ENCODE peak calls at places on chromosomes 4 and X, in five cellular contexts. One of them, this sample, is unnamed.

GRCh38 chr4:7808181-7808580 is 131.5 kb downstream of the AFAP1 start:
- DNase-seq in mesenchymal stem cell: no peak
- DNase-seq in IMR-90: no peak
- DNase-seq in H1: no peak
- DNase-seq in mesendoderm: no peak
- DNase-seq in this sample: no peak

GRCh38 chr4:96593422-96593821 is 753.5 kb downstream of the PDHA2 start:
- DNase-seq in mesenchymal stem cell: no peak
- DNase-seq in IMR-90: no peak
- DNase-seq in H1: no peak
- DNase-seq in mesendoderm: no peak
- DNase-seq in this sample: no peak

GRCh38 chr4:133865606-133866327 is 335.8 kb downstream of the PABPC4L start:
- DNase-seq in mesenchymal stem cell: peak; percentile 96
- DNase-seq in IMR-90: peak; percentile 99
- DNase-seq in H1: no peak
- DNase-seq in mesendoderm: peak; percentile 92
- DNase-seq in this sample: peak; percentile 33

GRCh38 chr4:55321707-55322264 is 24.3 kb upstream of the SRD5A3 start:
- DNase-seq in mesenchymal stem cell: peak; percentile 81
- DNase-seq in IMR-90: peak; percentile 76
- DNase-seq in H1: no peak
- DNase-seq in mesendoderm: peak; percentile 92
- DNase-seq in this sample: peak; percentile 88

GRCh38 chrX:9867214-9867613 is 81.0 kb downstream of the SHROOM2 start:
- DNase-seq in mesenchymal stem cell: no peak
- DNase-seq in IMR-90: no peak
- DNase-seq in H1: no peak
- DNase-seq in mesendoderm: no peak
- DNase-seq in this sample: no peak

GRCh38 chr4:41256740-41257256 is at the start of gene UCHL1:
- DNase-seq in mesenchymal stem cell: peak; percentile 93
- DNase-seq in IMR-90: peak; percentile 94
- DNase-seq in H1: peak; percentile 93
- DNase-seq in mesendoderm: peak; percentile 98
- DNase-seq in this sample: no peak

GRCh38 chr4:81084624-81085023 is 54.1 kb downstream of the BMP3 start:
- DNase-seq in mesenchymal stem cell: peak; percentile 21
- DNase-seq in IMR-90: peak; percentile 42
- DNase-seq in H1: no peak
- DNase-seq in mesendoderm: no peak
- DNase-seq in this sample: no peak

GRCh38 chrX:9240956-9241355 is 207.0 kb upstream of the FAM9B start:
- DNase-seq in mesenchymal stem cell: no peak
- DNase-seq in IMR-90: no peak
- DNase-seq in H1: no peak
- DNase-seq in mesendoderm: peak; percentile 49
- DNase-seq in this sample: peak; percentile 80

GRCh38 chr4:136121431-136121830 is 1410.9 kb downstream of the PCDH18 start:
- DNase-seq in mesenchymal stem cell: no peak
- DNase-seq in IMR-90: no peak
- DNase-seq in H1: no peak
- DNase-seq in mesendoderm: no peak
- DNase-seq in this sample: no peak

GRCh38 chr4:144591401-144591800 is 54.6 kb upstream of the HHIP start:
- DNase-seq in mesenchymal stem cell: peak; percentile 20
- DNase-seq in IMR-90: peak; percentile 89
- DNase-seq in H1: no peak
- DNase-seq in mesendoderm: no peak
- DNase-seq in this sample: no peak
- H3K4me2 ChIP-seq in mesenchymal stem cell: no peak overlapping the region
- H3K4me2 ChIP-seq in IMR-90: no peak overlapping the region
- H3K4me2 ChIP-seq in H1: no peak overlapping the region
- H3K4me2 ChIP-seq in mesendoderm: no peak overlapping the region
- H3K4me2 ChIP-seq in this sample: no peak overlapping the region

DNA sequence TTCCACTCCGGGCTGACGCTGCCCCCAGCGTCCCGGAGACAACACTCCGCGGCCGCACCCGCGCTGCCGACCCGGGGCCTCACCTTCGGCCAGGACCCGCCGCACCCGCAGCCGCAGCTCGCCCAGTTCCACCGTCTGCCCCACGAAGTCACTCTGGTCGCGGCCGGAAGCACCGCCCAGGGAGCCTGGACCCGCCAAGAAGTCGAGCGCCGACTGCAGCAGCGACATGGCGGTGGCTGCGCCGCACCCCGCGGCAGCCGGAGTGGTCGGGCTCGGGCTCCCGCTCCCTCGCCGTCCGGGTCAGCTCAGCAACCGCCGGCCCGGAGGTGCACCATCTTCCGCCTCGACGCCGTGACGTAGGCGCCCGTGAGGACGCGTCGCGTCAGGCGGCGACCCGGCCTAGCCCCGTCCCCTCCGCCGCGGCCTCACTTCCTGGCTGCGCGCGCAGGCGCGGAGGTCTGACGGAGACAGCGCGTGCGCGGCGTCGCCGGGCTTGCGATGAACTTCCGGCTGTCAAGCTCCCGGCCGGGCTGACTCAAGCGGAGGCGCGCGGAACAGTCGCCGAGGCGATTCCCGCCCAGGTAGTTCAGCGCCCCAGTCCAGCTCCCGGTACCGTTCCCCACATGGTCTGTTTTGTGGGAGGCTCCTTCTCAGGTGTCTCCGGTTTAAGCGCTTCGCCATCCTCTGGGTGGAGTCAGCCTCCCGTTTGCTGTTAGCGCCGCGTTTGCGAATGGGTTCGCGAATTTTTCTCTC is at the start of the genes GAK and TMEM175:
- DNase-seq in mesenchymal stem cell: peak; percentile 94
- DNase-seq in IMR-90: peak; percentile 94
- DNase-seq in H1: peak; percentile 82
- DNase-seq in mesendoderm: peak; percentile 97
- DNase-seq in this sample: peak; percentile 99
- H2BK5ac ChIP-seq in mesenchymal stem cell: no peak within 1 kb of the TSS
- H2BK5ac ChIP-seq in IMR-90: peak within 1 kb of the TSS; percentile 86
- H2BK5ac ChIP-seq in H1: peak within 1 kb of the TSS; percentile 92
- H2BK5ac ChIP-seq in mesendoderm: no peak within 1 kb of the TSS
- H2BK5ac ChIP-seq in this sample: peak within 1 kb of the TSS; percentile 67

GRCh38 chr4:121785479-121785878 is 15.6 kb upstream of the EXOSC9 start:
- DNase-seq in mesenchymal stem cell: no peak
- DNase-seq in IMR-90: no peak
- DNase-seq in H1: no peak
- DNase-seq in mesendoderm: no peak
- DNase-seq in this sample: no peak
- H3K4me2 ChIP-seq in mesenchymal stem cell: no peak overlapping the region
- H3K4me2 ChIP-seq in IMR-90: no peak overlapping the region
- H3K4me2 ChIP-seq in H1: no peak overlapping the region
- H3K4me2 ChIP-seq in mesendoderm: no peak overlapping the region
- H3K4me2 ChIP-seq in this sample: no peak overlapping the region

GRCh38 chr4:15652191-15652590 is 3.0 kb downstream of the FBXL5 start:
- DNase-seq in mesenchymal stem cell: no peak
- DNase-seq in IMR-90: peak; percentile 13
- DNase-seq in H1: no peak
- DNase-seq in mesendoderm: no peak
- DNase-seq in this sample: no peak
- H2BK5ac ChIP-seq in mesenchymal stem cell: no peak overlapping the region
- H2BK5ac ChIP-seq in IMR-90: peak overlapping the region; percentile 38
- H2BK5ac ChIP-seq in H1: no peak overlapping the region
- H2BK5ac ChIP-seq in mesendoderm: no peak overlapping the region
- H2BK5ac ChIP-seq in this sample: no peak overlapping the region

DNA sequence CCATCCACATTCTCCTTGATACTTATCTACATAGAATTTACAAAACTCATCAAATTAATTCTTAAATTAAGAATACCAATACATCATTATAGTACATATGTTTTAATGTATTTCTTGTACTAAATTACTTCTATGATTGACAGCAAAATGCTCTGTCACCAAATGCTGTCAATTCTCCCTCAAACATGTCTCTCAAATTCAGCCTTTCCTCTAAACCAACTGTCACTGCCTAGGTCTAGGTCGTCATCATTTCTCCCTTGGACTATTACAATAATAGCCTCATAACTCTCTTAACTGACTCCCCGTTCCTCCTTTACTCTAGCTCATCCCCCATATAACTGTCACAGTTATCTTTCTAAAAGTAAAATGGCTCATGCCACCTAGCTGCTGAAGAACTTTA is 279.7 kb upstream of the FSTL5 start:
- DNase-seq in mesenchymal stem cell: no peak
- DNase-seq in IMR-90: no peak
- DNase-seq in H1: no peak
- DNase-seq in mesendoderm: no peak
- DNase-seq in this sample: no peak
- H3K4me2 ChIP-seq in mesenchymal stem cell: no peak overlapping the region
- H3K4me2 ChIP-seq in IMR-90: no peak overlapping the region
- H3K4me2 ChIP-seq in H1: no peak overlapping the region
- H3K4me2 ChIP-seq in mesendoderm: no peak overlapping the region
- H3K4me2 ChIP-seq in this sample: no peak overlapping the region

GRCh38 chr4:80072607-80073361 is at the start of gene ANTXR2:
- DNase-seq in mesenchymal stem cell: peak; percentile 96
- DNase-seq in IMR-90: peak; percentile 98
- DNase-seq in H1: peak; percentile 39
- DNase-seq in mesendoderm: peak; percentile 94
- DNase-seq in this sample: peak; percentile 98
- H2BK5ac ChIP-seq in mesenchymal stem cell: peak within 1 kb of the TSS; percentile 92
- H2BK5ac ChIP-seq in IMR-90: peak within 1 kb of the TSS; percentile 83
- H2BK5ac ChIP-seq in H1: peak within 1 kb of the TSS; percentile 53
- H2BK5ac ChIP-seq in mesendoderm: peak within 1 kb of the TSS; percentile 82
- H2BK5ac ChIP-seq in this sample: peak within 1 kb of the TSS; percentile 81

This sample was measured in trophoblast cell.